ENCODE peak calls at places on chromosomes 5 and 9, in ten cellular contexts. W is cardiac muscle cell, C is lower lobe of right lung, L is choroid plexus epithelial cell, N is hepatocyte, D is K562, Z is neural progenitor cell, S is HCT116, O is endothelial cell of umbilical vein, G is fibroblast of pulmonary artery. J is an unnamed sample.

GRCh38 chr9:136314944-136315343 is 11.1 kb upstream of the CCDC187 start:
- DNase-seq in W (no peak), C (no peak), L (no peak), N (no peak), D (no peak), Z (no peak), S (no peak), O (no peak), G (no peak), J (no peak)

GRCh38 chr5:73363911-73364730 is 84.5 kb downstream of the FOXD1 start:
- DNase-seq in W (no peak), C (no peak), L (peak; percentile 92), N (peak; percentile 19), D (no peak), Z (no peak), S (no peak), O (no peak), G (peak; percentile 83), J (peak; percentile 68)

GRCh38 chr5:32586251-32586642 is 890 bp downstream of the SUB1 start:
- DNase-seq in W (no peak), C (no peak), L (no peak), N (no peak), D (no peak), Z (no peak), S (no peak), O (no peak), G (no peak), J (no peak)

GRCh38 chr5:123708074-123708806 is 196.3 kb downstream of the CSNK1G3 start:
- DNase-seq in W (no peak), C (no peak), L (peak; percentile 75), N (no peak), D (no peak), Z (no peak), S (no peak), O (peak; percentile 77), G (peak; percentile 79), J (peak; percentile 98)

GRCh38 chr9:75979362-75979761 is 88.9 kb downstream of the PCSK5 start:
- DNase-seq in W (peak; percentile 11), C (no peak), L (peak; percentile 59), N (no peak), D (no peak), Z (no peak), S (no peak), O (no peak), G (peak; percentile 31), J (peak; percentile 16)

GRCh38 chr5:149450199-149450598 is 71.1 kb upstream of the IL17B start:
- DNase-seq in W (no peak), C (no peak), L (peak; percentile 84), N (no peak), D (no peak), Z (no peak), S (no peak), O (peak; percentile 96), G (peak; percentile 92), J (peak; percentile 74)

GRCh38 chr5:167798427-167798826 is 493.0 kb upstream of the WWC1 start:
- DNase-seq in W (no peak), C (no peak), L (no peak), N (peak; percentile 19), D (no peak), Z (no peak), S (no peak), O (no peak), G (no peak), J (no peak)

GRCh38 chr5:45507174-45507573 is 189.0 kb downstream of the HCN1 start:
- DNase-seq in W (peak; percentile 36), C (no peak), L (no peak), N (peak; percentile 10), D (no peak), Z (no peak), S (no peak), O (peak; percentile 78), G (peak; percentile 1), J (no peak)

GRCh38 chr9:110284211-110284849 is 28.0 kb upstream of the TXN start:
- DNase-seq in W (no peak), C (no peak), L (no peak), N (peak; percentile 19), D (no peak), Z (no peak), S (no peak), O (no peak), G (no peak), J (no peak)

GRCh38 chr5:112968411-112969106 is 8.0 kb upstream of the DCP2 start:
- DNase-seq in W (no peak), C (no peak), L (peak; percentile 43), N (peak; percentile 44), D (no peak), Z (no peak), S (no peak), O (no peak), G (peak; percentile 38), J (no peak)

DNA sequence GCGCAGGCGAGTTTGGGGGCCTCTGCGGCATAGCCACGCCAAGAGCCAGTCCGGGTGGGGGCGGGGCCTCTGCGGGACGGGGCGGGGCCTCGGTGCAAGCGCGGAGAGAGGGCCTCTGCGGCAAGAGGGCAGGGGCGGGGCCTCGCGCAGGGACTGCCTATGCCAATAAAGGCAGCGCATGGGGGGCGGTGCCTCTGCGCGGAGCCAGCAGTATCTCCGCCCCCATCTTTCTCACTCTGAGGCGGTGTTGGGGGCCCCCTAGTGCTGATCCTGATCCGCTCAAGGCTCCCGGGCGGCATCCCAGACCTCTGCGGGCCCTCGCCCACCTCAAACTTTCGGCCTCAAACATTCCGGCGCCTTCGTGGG is 9.2 kb upstream of the GPRIN1 start:
- DNase-seq in W (peak; percentile 93), C (peak; percentile 77), L (peak; percentile 92), N (peak; percentile 78), D (peak; percentile 98), Z (peak; percentile 98), S (peak; percentile 79), O (peak; percentile 87), G (peak; percentile 89), J (peak; percentile 82)
- TF ChIP-seq CTCF in W (peak; percentile 49), C (no peak), L (peak; percentile 64), N (no peak), D (peak; percentile 81), Z (peak; percentile 55), S (peak; percentile 81), O (peak; percentile 66), G (peak; percentile 37), J (peak; percentile 39)

GRCh38 chr9:18059447-18059846 is 414.5 kb upstream of the ADAMTSL1 start:
- DNase-seq in W (no peak), C (no peak), L (no peak), N (no peak), D (no peak), Z (no peak), S (no peak), O (no peak), G (no peak), J (no peak)

GRCh38 chr9:18058564-18058963 is 415.4 kb upstream of the ADAMTSL1 start:
- DNase-seq in W (no peak), C (no peak), L (no peak), N (peak; percentile 22), D (no peak), Z (no peak), S (no peak), O (no peak), G (no peak), J (no peak)

GRCh38 chr9:18059043-18059442 is 414.9 kb upstream of the ADAMTSL1 start:
- DNase-seq in W (no peak), C (no peak), L (no peak), N (no peak), D (no peak), Z (no peak), S (no peak), O (no peak), G (no peak), J (no peak)

GRCh38 chr9:18056993-18057369 is 417.0 kb upstream of the ADAMTSL1 start:
- DNase-seq in W (no peak), C (no peak), L (no peak), N (no peak), D (no peak), Z (no peak), S (no peak), O (no peak), G (no peak), J (no peak)

DNA sequence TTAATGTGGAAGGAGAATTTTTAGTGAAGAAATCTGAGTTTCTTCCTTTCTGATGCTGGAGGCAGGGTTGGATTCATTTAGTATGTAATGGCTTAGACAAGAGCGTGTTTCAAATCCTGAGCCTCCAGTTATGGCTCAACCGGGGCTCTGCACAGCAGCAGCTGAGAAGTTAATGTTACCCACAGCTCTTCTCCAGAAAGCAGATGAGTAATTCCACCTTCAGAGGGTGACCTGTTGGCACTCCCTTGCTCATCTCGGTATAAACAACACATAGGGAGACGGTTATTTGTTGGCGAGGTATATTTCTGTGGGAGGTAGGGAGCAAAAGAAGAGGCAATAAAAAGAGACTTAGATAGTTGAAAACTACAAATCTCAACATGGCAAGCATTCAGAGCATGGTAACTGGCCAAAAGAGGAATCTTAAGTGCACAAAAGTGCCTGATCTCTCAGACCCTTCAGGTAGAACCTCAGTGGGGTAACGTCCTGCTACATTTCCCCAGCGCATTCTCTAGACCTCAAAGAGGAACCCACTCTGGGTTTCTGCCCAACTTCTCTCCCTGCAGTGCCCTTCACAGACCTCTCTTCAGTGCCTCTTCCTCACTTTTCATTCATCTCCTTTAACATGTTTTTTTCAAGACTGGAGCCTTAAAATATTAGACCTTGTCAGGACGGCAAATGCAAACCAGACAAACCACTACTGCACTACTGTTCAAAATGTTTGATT is 417.5 kb upstream of the ADAMTSL1 start:
- DNase-seq in W (no peak), C (no peak), L (no peak), N (no peak), D (no peak), Z (no peak), S (no peak), O (no peak), G (no peak), J (no peak)
- H3K4me3 ChIP-seq in W (no peak overlapping the region), C (no peak overlapping the region), L (no peak overlapping the region), N (no peak overlapping the region), D (no peak overlapping the region), Z (no peak overlapping the region), S (no peak overlapping the region), O (no peak overlapping the region), G (no peak overlapping the region), J (no peak overlapping the region)

GRCh38 chr5:16505140-16505891 is 39.7 kb upstream of the ZNF622 start:
- DNase-seq in W (no peak), C (no peak), L (no peak), N (no peak), D (no peak), Z (no peak), S (no peak), O (no peak), G (no peak), J (no peak)
- TF ChIP-seq CTCF in W (no peak), C (no peak), L (no peak), N (no peak), D (no peak), Z (no peak), S (no peak), O (no peak), G (no peak), J (no peak)

DNA sequence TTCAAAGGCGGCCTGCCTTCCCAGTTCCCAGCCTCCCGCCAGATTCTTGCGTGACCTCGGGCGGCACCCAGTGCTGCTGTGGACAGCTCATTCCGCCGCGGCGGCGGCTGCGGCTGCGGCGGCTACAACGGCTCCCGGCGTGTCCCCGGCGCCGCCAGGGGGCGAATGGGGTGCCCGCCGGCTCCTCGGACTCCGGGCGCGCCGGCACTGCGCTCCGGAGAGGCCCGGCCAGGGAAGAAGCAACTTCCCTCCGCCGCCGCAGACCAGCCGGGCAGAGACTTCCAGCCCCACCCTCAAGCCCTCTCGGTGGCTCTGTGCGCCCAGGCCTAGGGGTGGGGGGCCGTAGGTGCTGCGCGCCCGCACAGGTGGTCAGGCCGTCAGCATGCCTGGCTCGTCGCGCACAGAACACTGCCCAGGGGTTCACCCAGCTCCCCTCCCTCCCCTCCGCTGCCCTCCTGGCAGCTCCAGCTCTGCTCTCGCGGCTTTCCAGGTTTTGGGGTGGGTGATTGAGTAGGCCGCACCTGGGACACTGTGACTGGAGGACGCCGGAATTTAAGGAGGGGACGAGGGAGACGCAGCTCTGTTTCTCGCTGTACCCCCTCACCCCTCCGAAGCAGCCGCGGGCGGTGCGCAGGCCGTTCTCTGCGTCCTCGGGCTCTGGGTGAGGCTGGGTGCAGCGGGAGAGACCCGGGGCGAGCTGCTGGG is 20.2 kb downstream of the IGIP start:
- DNase-seq in W (peak; percentile 92), C (peak; percentile 83), L (peak; percentile 63), N (peak; percentile 93), D (peak; percentile 70), Z (peak; percentile 91), S (no peak), O (peak; percentile 61), G (peak; percentile 67), J (peak; percentile 56)
- H3K4me3 ChIP-seq in W (peak overlapping the region; percentile 36), C (peak overlapping the region; percentile 53), L (peak overlapping the region; percentile 49), N (peak overlapping the region; percentile 24), D (no peak overlapping the region), Z (peak overlapping the region; percentile 62), S (peak overlapping the region; percentile 11), O (no peak overlapping the region), G (peak overlapping the region; percentile 41), J (peak overlapping the region; percentile 35)